ENCODE peak calls at places on chromosomes 6 and 20, in eight cellular contexts. Q, A, U, M, I, X, Y and J are unnamed samples. For H3K4me1, the result is how much of the 10 kb centered on the place peaks cover.

GRCh38 chr6:137903933-137904821 is 37.1 kb downstream of the TNFAIP3 start:
- DNase-seq in Q (no peak), Y (no peak), X (no peak), I (peak), M (no peak), A (no peak), U (peak), J (no peak)

GRCh38 chr20:6692566-6693168 is 74.8 kb upstream of the BMP2 start:
- DNase-seq in X (no peak), Q (no peak), A (no peak), I (no peak), U (no peak), M (no peak), Y (no peak), J (no peak)

GRCh38 chr6:14620522-14620921 is 502.9 kb downstream of the CD83 start:
- DNase-seq in U (peak), I (no peak), M (no peak), X (no peak), Y (no peak), A (no peak), Q (no peak), J (no peak)

GRCh38 chr6:105015482-105015881 is 58.6 kb downstream of the LIN28B start:
- DNase-seq in A (no peak), X (no peak), Y (no peak), I (no peak), U (no peak), M (no peak), Q (no peak), J (no peak)

GRCh38 chr6:24448396-24448795 is 41.0 kb downstream of the GPLD1 start:
- DNase-seq in X (no peak), U (no peak), I (no peak), Y (no peak), M (no peak), Q (no peak), A (no peak), J (no peak)

GRCh38 chr20:53129557-53129956 is 157.4 kb downstream of the TSHZ2 start:
- DNase-seq in I (no peak), X (no peak), M (no peak), Q (no peak), U (no peak), A (no peak), Y (no peak), J (no peak)

GRCh38 chr6:86508230-86508629 is 429.1 kb upstream of the HTR1E start:
- DNase-seq in X (no peak), I (no peak), Q (no peak), A (no peak), Y (no peak), U (no peak), M (no peak), J (no peak)

GRCh38 chr6:161411265-161411944 is 137.5 kb upstream of the AGPAT4 start:
- DNase-seq in U (no peak), Y (no peak), A (no peak), M (no peak), I (no peak), X (no peak), Q (no peak), J (no peak)

GRCh38 chr6:106360989-106361430 is 493 bp downstream of the CRYBG1 start:
- DNase-seq in A (peak), I (no peak), X (no peak), M (peak), Y (peak), U (no peak), Q (no peak), J (no peak)

GRCh38 chr20:7859371-7859802 is 80.9 kb downstream of the HAO1 start:
- DNase-seq in A (no peak), Q (no peak), Y (no peak), U (peak), I (peak), M (peak), X (peak), J (no peak)

GRCh38 chr6:118746100-118746874 is 94.9 kb upstream of the CEP85L start:
- DNase-seq in A (no peak), Y (no peak), M (no peak), X (no peak), I (no peak), U (no peak), Q (no peak), J (no peak)

GRCh38 chr20:1391640-1392442 is 1.0 kb downstream of the FKBP1A start:
- DNase-seq in M (peak), Q (no peak), Y (no peak), I (peak), U (no peak), A (no peak), X (no peak), J (no peak)

GRCh38 chr20:3846378-3846739 is 275 bp upstream of the MAVS start:
- DNase-seq in A (no peak), M (no peak), Y (no peak), X (no peak), U (no peak), I (no peak), Q (no peak), J (peak)

GRCh38 chr6:17237246-17237645 is 43.9 kb upstream of the RBM24 start:
- DNase-seq in Q (no peak), X (no peak), A (no peak), Y (no peak), M (no peak), U (no peak), I (no peak), J (no peak)

GRCh38 chr6:76532647-76533046 is 460.2 kb upstream of the IMPG1 start:
- DNase-seq in U (no peak), A (no peak), I (no peak), Y (no peak), M (no peak), Q (no peak), X (no peak), J (no peak)

GRCh38 chr6:73879466-73879865 is 183.5 kb downstream of the CD109 start:
- DNase-seq in Q (no peak), I (no peak), M (no peak), X (no peak), Y (no peak), U (no peak), A (no peak), J (no peak)

GRCh38 chr6:38636027-38636426 is 3.7 kb downstream of the BTBD9 start:
- DNase-seq in A (no peak), U (no peak), X (no peak), M (no peak), I (no peak), Y (no peak), Q (no peak), J (no peak)

GRCh38 chr20:23165307-23165750 is 79.2 kb upstream of the CD93 start:
- DNase-seq in Q (peak), U (no peak), I (peak), Y (no peak), A (no peak), M (peak), X (no peak), J (no peak)

GRCh38 chr20:46027245-46027853 is 1.7 kb upstream of the SLC12A5 start:
- DNase-seq in A (no peak), I (peak), U (peak), M (peak), Q (no peak), Y (peak), X (no peak), J (no peak)

GRCh38 chr6:137764464-137764863 is 102.6 kb upstream of the TNFAIP3 start:
- DNase-seq in Y (no peak), I (no peak), M (no peak), X (no peak), A (no peak), Q (no peak), U (no peak), J (no peak)

GRCh38 chr6:151179321-151179720 is 60.4 kb upstream of the AKAP12 start:
- DNase-seq in I (no peak), X (no peak), M (no peak), Y (no peak), U (no peak), Q (no peak), A (no peak), J (no peak)

GRCh38 chr6:3032986-3033385 is 33.3 kb downstream of the NQO2 start:
- DNase-seq in A (no peak), Q (no peak), U (no peak), M (no peak), Y (no peak), I (no peak), X (no peak), J (no peak)

GRCh38 chr6:90502866-90503407 is 83.9 kb downstream of the MAP3K7 start:
- DNase-seq in I (peak), A (no peak), Q (no peak), Y (no peak), X (no peak), U (peak), M (peak), J (no peak)

GRCh38 chr20:16864069-16864468 is 115.9 kb downstream of the OTOR start:
- DNase-seq in M (no peak), A (no peak), Q (no peak), U (no peak), X (no peak), Y (no peak), I (no peak), J (no peak)

GRCh38 chr20:23649242-23649641 is 11.5 kb upstream of the CST3 start:
- DNase-seq in Y (no peak), M (no peak), U (no peak), I (no peak), Q (no peak), A (no peak), X (no peak), J (no peak)

GRCh38 chr20:58630063-58630462 is 21.0 kb upstream of the STX16 start:
- DNase-seq in Q (no peak), M (no peak), Y (no peak), X (no peak), I (no peak), U (no peak), A (no peak), J (no peak)

GRCh38 chr6:7087491-7087979 is 20.2 kb upstream of the RREB1 start:
- DNase-seq in A (no peak), Y (no peak), X (no peak), Q (no peak), I (no peak), U (no peak), M (no peak), J (no peak)

GRCh38 chr6:144559865-144560603 is 274.9 kb downstream of the UTRN start:
- DNase-seq in U (peak), M (no peak), Y (peak), I (no peak), A (no peak), Q (no peak), X (no peak), J (no peak)

GRCh38 chr6:22322103-22322882 is 25.5 kb upstream of the PRL start:
- DNase-seq in I (no peak), Y (no peak), Q (no peak), X (no peak), A (no peak), M (no peak), U (no peak), J (no peak)

GRCh38 chr6:128919831-128920230 is 36.9 kb downstream of the LAMA2 start:
- DNase-seq in I (no peak), X (no peak), A (no peak), M (no peak), Q (no peak), U (no peak), Y (no peak), J (no peak)

GRCh38 chr20:53786071-53786444 is 192.4 kb upstream of the ZNF217 start:
- DNase-seq in Q (no peak), Y (peak), I (no peak), U (no peak), A (no peak), X (no peak), M (no peak), J (no peak)

GRCh38 chr20:31719644-31720485 is 2.8 kb downstream of the BCL2L1 start:
- DNase-seq in Q (peak), M (peak), I (no peak), X (no peak), A (no peak), U (peak), Y (peak), J (peak)

GRCh38 chr6:113854531-113855499 is 2.3 kb upstream of the MARCKS start:
- DNase-seq in X (no peak), A (peak), Q (peak), I (peak), Y (peak), U (peak), M (peak), J (no peak)

GRCh38 chr6:14117158-14118090 is at the start of gene CD83:
- DNase-seq in U (peak), Q (peak), I (peak), A (no peak), X (no peak), M (peak), Y (peak), J (no peak)

GRCh38 chr20:16898433-16898832 is 150.3 kb downstream of the OTOR start:
- DNase-seq in U (no peak), A (no peak), Y (no peak), X (no peak), M (no peak), Q (no peak), I (no peak), J (no peak)

GRCh38 chr6:154537486-154537885 is 27.0 kb upstream of the CNKSR3 start:
- DNase-seq in A (no peak), Q (no peak), M (peak), Y (no peak), U (no peak), X (no peak), I (no peak), J (no peak)

GRCh38 chr20:22425344-22426295 is 158.8 kb downstream of the FOXA2 start:
- DNase-seq in Q (no peak), M (no peak), A (no peak), I (no peak), Y (no peak), U (peak), X (no peak), J (no peak)

GRCh38 chr6:14038636-14039035 is 78.9 kb upstream of the CD83 start:
- DNase-seq in Q (no peak), X (no peak), I (no peak), U (no peak), M (no peak), Y (no peak), A (no peak), J (no peak)

GRCh38 chr20:37727957-37728634 is 34.3 kb downstream of the CTNNBL1 start:
- DNase-seq in A (no peak), M (no peak), U (no peak), Y (no peak), I (no peak), Q (no peak), X (no peak), J (no peak)

GRCh38 chr20:37729452-37729851 is 35.6 kb downstream of the CTNNBL1 start:
- DNase-seq in Y (no peak), M (no peak), I (no peak), A (no peak), U (no peak), X (no peak), Q (no peak), J (no peak)

GRCh38 chr20:37728635-37728983 is 34.8 kb downstream of the CTNNBL1 start:
- DNase-seq in X (no peak), M (no peak), Q (no peak), U (no peak), A (no peak), I (no peak), Y (no peak), J (no peak)

GRCh38 chr20:37726321-37726720 is 32.5 kb downstream of the CTNNBL1 start:
- DNase-seq in Q (no peak), X (no peak), U (no peak), Y (no peak), I (no peak), M (no peak), A (no peak), J (no peak)

GRCh38 chr20:37727247-37727956 is 33.6 kb downstream of the CTNNBL1 start:
- DNase-seq in I (no peak), U (peak), Y (no peak), Q (no peak), M (no peak), X (no peak), A (no peak), J (no peak)
- H3K4me3 ChIP-seq in I (no peak), U (no peak), Y (no peak), Q (no peak), M (no peak), X (no peak), A (no peak), J (no peak)

GRCh38 chr20:35306931-35307517 is 14.8 kb upstream of the FAM83C start:
- DNase-seq in I (peak), Q (peak), M (peak), Y (no peak), X (no peak), A (no peak), U (peak), J (no peak)

GRCh38 chr20:35305682-35306556 is 13.7 kb upstream of the FAM83C start:
- DNase-seq in I (peak), Q (peak), M (no peak), Y (no peak), X (peak), U (peak), A (peak), J (no peak)

GRCh38 chr20:35303735-35304431 is 11.7 kb upstream of the FAM83C start:
- DNase-seq in Q (peak), A (peak), Y (peak), X (peak), I (peak), M (peak), U (peak), J (no peak)

GRCh38 chr20:35303382-35303734 is 11.1 kb upstream of the FAM83C start:
- DNase-seq in Q (no peak), X (no peak), Y (no peak), U (no peak), A (no peak), I (no peak), M (no peak), J (no peak)

DNA sequence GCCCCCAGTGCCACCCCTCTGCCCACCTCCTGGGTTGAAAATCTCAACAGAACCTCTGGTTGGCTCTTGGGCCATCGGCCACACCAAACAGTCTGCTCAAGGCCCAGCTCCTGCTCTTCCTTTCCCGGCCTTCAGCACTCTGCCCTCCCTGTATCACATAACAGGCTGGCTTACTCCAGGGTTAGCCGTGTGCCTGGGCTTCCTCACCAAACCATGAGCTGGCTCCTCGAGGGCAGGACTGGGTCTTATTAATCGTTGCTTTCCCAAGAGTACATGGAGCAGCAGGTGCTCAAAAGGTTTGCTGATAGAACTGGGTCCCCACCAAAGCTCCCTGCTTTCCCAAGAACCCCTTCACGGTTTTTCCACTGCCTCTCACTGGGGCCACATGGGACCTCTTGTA is 12.7 kb upstream of the FAM83C start:
- DNase-seq in A (no peak), M (no peak), X (no peak), Y (no peak), Q (no peak), U (no peak), I (no peak), J (no peak)
- H3K4me1 ChIP-seq in A (under half), M (under half), X (half or more), Y (under half), Q (half or more), U (under half), I (under half), J (half or more)

GRCh38 chr6:98525860-98526259 is 308.5 kb upstream of the POU3F2 start:
- DNase-seq in I (no peak), Y (no peak), X (no peak), U (no peak), A (no peak), M (peak), Q (no peak), J (no peak)
- TF ChIP-seq POLR2AphosphoS5 in I (no peak), Y (no peak), X (no peak), U (no peak), A (no peak), M (no peak), Q (no peak), J (no peak)

DNA sequence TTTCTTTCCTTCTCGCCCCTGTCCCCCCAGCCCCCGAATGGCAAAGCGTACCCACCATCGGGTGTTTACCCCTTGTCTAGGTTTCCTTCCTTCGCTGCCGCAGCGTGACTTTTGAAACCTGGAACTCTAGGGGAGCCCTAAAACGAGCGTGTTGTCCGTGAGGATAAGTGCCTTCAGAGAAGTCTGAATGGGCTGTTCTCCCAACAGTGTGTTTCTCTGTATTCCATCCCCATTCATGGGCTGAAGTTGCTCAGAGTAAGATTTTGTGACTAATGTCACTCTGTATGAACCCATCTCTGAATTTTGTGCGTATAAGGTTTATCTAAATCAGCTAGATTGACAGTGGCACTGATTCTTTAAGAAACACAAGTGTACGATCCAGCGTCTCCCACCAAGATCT is 949 bp downstream of the MACROD2 start:
- DNase-seq in I (no peak), U (no peak), A (no peak), M (peak), Y (no peak), Q (no peak), X (no peak), J (no peak)
- H3K4me3 ChIP-seq in I (no peak), U (peak), A (peak), M (peak), Y (peak), Q (peak), X (peak), J (peak)

GRCh38 chr6:44067073-44067759 is 60.0 kb downstream of the MRPL14 start:
- DNase-seq in I (no peak), M (no peak), U (no peak), Y (no peak), A (no peak), X (no peak), Q (no peak), J (no peak)
- H3K4me1 ChIP-seq in I (half or more), M (under half), U (half or more), Y (under half), A (under half), X (under half), Q (under half), J (under half)

GRCh38 chr6:125356888-125357287 is 55.1 kb upstream of the HDDC2 start:
- DNase-seq in Y (no peak), A (no peak), M (peak), I (no peak), Q (no peak), X (no peak), U (no peak), J (no peak)
- TF ChIP-seq POLR2AphosphoS5 in Y (no peak), A (no peak), M (no peak), I (no peak), Q (no peak), X (no peak), U (no peak), J (no peak)

GRCh38 chr6:156544046-156544445 is 233.1 kb upstream of the ARID1B start:
- DNase-seq in M (no peak), A (no peak), U (no peak), X (no peak), Q (no peak), I (no peak), Y (no peak), J (no peak)

GRCh38 chr6:156533860-156534580 is 243.2 kb upstream of the ARID1B start:
- DNase-seq in U (no peak), X (no peak), I (no peak), M (no peak), Y (no peak), Q (no peak), A (no peak), J (no peak)

GRCh38 chr6:156534594-156534993 is 242.6 kb upstream of the ARID1B start:
- DNase-seq in M (no peak), X (no peak), U (no peak), Y (no peak), Q (no peak), I (no peak), A (no peak), J (no peak)

GRCh38 chr6:156543431-156543830 is 233.7 kb upstream of the ARID1B start:
- DNase-seq in Q (no peak), Y (no peak), X (no peak), U (no peak), M (no peak), I (no peak), A (no peak), J (no peak)

GRCh38 chr6:156538875-156539660 is 238.1 kb upstream of the ARID1B start:
- DNase-seq in A (no peak), I (no peak), Q (no peak), M (peak), X (no peak), Y (no peak), U (no peak), J (no peak)
- H3K4me3 ChIP-seq in A (no peak), I (no peak), Q (no peak), M (no peak), X (no peak), Y (no peak), U (no peak), J (no peak)

DNA sequence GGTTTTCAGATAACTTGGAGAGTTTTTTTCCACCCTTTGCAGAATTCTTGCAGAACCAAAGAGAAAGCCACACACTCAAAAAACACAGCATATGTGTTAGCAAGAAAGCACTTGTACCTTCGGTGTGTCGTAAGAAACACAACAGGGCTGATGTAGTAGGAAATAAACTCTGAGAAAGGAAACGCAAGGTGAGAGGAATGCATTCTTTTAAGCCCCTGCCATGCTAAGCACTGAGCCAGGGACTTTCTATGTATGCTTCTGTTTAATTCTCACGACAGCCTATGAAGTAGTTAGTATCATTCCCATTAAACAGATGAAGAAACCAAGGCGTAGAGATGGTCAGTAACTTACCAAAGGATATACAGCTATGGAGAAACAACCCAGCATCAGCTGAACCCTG is 23.1 kb downstream of the NEDD9 start:
- DNase-seq in Y (no peak), A (no peak), Q (no peak), U (no peak), X (no peak), I (no peak), M (peak), J (no peak)
- H3K4me1 ChIP-seq in Y (under half), A (under half), Q (half or more), U (half or more), X (under half), I (under half), M (under half), J (half or more)